ENCODE peak calls at places on chromosome 1, in seven cellular contexts. G, I, T, Z, Q, A and R are unnamed samples.

GRCh38 chr1:200846421-200846820 is 26.4 kb upstream of the GPR25 start:
- DNase-seq in G (no peak), I (no peak), T (no peak), Z (no peak), Q (no peak), A (no peak), R (no peak)

GRCh38 chr1:106676021-106676420 is 380.5 kb upstream of the PRMT6 start:
- DNase-seq in G (no peak), I (no peak), T (no peak), Z (no peak), Q (no peak), A (no peak), R (no peak)

GRCh38 chr1:169327875-169328274 is 39.7 kb downstream of the NME7 start:
- DNase-seq in G (no peak), I (no peak), T (no peak), Z (no peak), Q (no peak), A (no peak), R (no peak)

GRCh38 chr1:21317035-21317689 is 26.9 kb upstream of the ECE1 start:
- DNase-seq in G (no peak), I (peak), T (peak), Z (peak), Q (no peak), A (peak), R (no peak)

GRCh38 chr1:215539803-215540575 is 27.1 kb upstream of the KCTD3 start:
- DNase-seq in G (no peak), I (no peak), T (peak), Z (no peak), Q (peak), A (no peak), R (no peak)

GRCh38 chr1:48841466-48841865 is 64.8 kb upstream of the BEND5 start:
- DNase-seq in G (no peak), I (no peak), T (no peak), Z (no peak), Q (no peak), A (no peak), R (no peak)

GRCh38 chr1:156421939-156422601 is 53.1 kb downstream of the RHBG start:
- DNase-seq in G (no peak), I (no peak), T (no peak), Z (no peak), Q (no peak), A (no peak), R (no peak)

GRCh38 chr1:220991959-220992704 is 112.9 kb downstream of the HLX start:
- DNase-seq in G (no peak), I (no peak), T (no peak), Z (no peak), Q (no peak), A (peak), R (no peak)

GRCh38 chr1:11156958-11157357 is 32.2 kb upstream of the ANGPTL7 start:
- DNase-seq in G (no peak), I (no peak), T (no peak), Z (no peak), Q (no peak), A (no peak), R (no peak)

GRCh38 chr1:61202854-61203603 is 120.7 kb downstream of the NFIA start:
- DNase-seq in G (no peak), I (no peak), T (no peak), Z (no peak), Q (no peak), A (no peak), R (no peak)

GRCh38 chr1:215923129-215923824 is 356.2 kb downstream of the KCTD3 start:
- DNase-seq in G (no peak), I (no peak), T (no peak), Z (no peak), Q (no peak), A (no peak), R (no peak)

GRCh38 chr1:43531453-43531905 is 796 bp downstream of the PTPRF start:
- DNase-seq in G (no peak), I (no peak), T (no peak), Z (no peak), Q (peak), A (peak), R (peak)

GRCh38 chr1:21334214-21335087 is 44.2 kb upstream of the ECE1 start:
- DNase-seq in G (peak), I (peak), T (peak), Z (peak), Q (peak), A (peak), R (no peak)

GRCh38 chr1:6909401-6909800 is 124.1 kb downstream of the CAMTA1 start:
- DNase-seq in G (no peak), I (no peak), T (no peak), Z (no peak), Q (no peak), A (no peak), R (no peak)

GRCh38 chr1:213564215-213564659 is 423.5 kb upstream of the PROX1 start:
- DNase-seq in G (no peak), I (no peak), T (no peak), Z (peak), Q (peak), A (no peak), R (peak)

GRCh38 chr1:9844106-9844505 is 20.3 kb upstream of the CLSTN1 start:
- DNase-seq in G (no peak), I (peak), T (no peak), Z (no peak), Q (no peak), A (peak), R (no peak)

GRCh38 chr1:246005067-246005466 is 502.0 kb downstream of the SMYD3 start:
- DNase-seq in G (no peak), I (no peak), T (no peak), Z (no peak), Q (no peak), A (peak), R (no peak)

GRCh38 chr1:39524591-39525365 is 33.3 kb downstream of the BMP8A start:
- DNase-seq in G (no peak), I (no peak), T (no peak), Z (no peak), Q (no peak), A (no peak), R (no peak)

GRCh38 chr1:245031041-245031440 is 123.7 kb upstream of the KIF26B start:
- DNase-seq in G (no peak), I (no peak), T (no peak), Z (no peak), Q (no peak), A (no peak), R (no peak)

GRCh38 chr1:40873863-40874472 is 11.8 kb upstream of the CITED4 start:
- DNase-seq in G (no peak), I (no peak), T (no peak), Z (no peak), Q (no peak), A (no peak), R (no peak)

GRCh38 chr1:221711156-221711577 is 30.7 kb downstream of the DUSP10 start:
- DNase-seq in G (no peak), I (no peak), T (no peak), Z (peak), Q (no peak), A (no peak), R (no peak)

GRCh38 chr1:180282401-180282800 is 52.3 kb downstream of the LHX4 start:
- DNase-seq in G (no peak), I (no peak), T (no peak), Z (no peak), Q (no peak), A (no peak), R (peak)